ENCODE peak calls at places on chromosomes 3 and 15, in seven cellular contexts. V, B, X, W, L, J and K are unnamed samples.
A peak's percentile ranks its signal among the peaks of the same experiment; 100 is the strongest.

GRCh38 chr3:30604091-30604490 is 2.3 kb upstream of the TGFBR2 start:
- DNase-seq in X (no peak), W (peak; percentile 41), B (no peak), V (no peak), L (no peak), J (no peak), K (no peak)

GRCh38 chr3:96755519-96755918 is 58.9 kb upstream of the EPHA6 start:
- DNase-seq in W (no peak), B (no peak), V (no peak), L (no peak), X (no peak), J (no peak), K (no peak)

GRCh38 chr15:41341519-41341918 is 8.8 kb downstream of the NUSAP1 start:
- DNase-seq in J (no peak), W (peak; percentile 22), V (no peak), L (no peak), X (no peak), B (no peak), K (no peak)

GRCh38 chr15:92527197-92527596 is 128.4 kb downstream of the FAM174B start:
- DNase-seq in B (no peak), J (no peak), W (no peak), L (no peak), V (no peak), X (no peak), K (no peak)

GRCh38 chr15:51172190-51172589 is 77.5 kb upstream of the TNFAIP8L3 start:
- DNase-seq in X (no peak), J (no peak), W (peak; percentile 24), L (no peak), V (no peak), B (no peak), K (no peak)

GRCh38 chr3:146067048-146067447 is 93.9 kb downstream of the PLOD2 start:
- DNase-seq in V (no peak), L (no peak), J (peak; percentile 63), X (no peak), W (peak; percentile 90), B (peak; percentile 48), K (no peak)

GRCh38 chr3:183533410-183534132 is 21.9 kb downstream of the KLHL6 start:
- DNase-seq in J (peak; percentile 6), X (peak; percentile 49), W (no peak), B (peak; percentile 49), V (no peak), L (no peak), K (no peak)

GRCh38 chr15:69357773-69358765 is 56.1 kb upstream of the KIF23 start:
- DNase-seq in V (peak; percentile 37), J (peak; percentile 79), B (no peak), X (no peak), W (peak; percentile 47), L (peak; percentile 33), K (no peak)

GRCh38 chr3:119884161-119884557 is 102.3 kb downstream of the NR1I2 start:
- DNase-seq in L (no peak), X (no peak), V (no peak), B (no peak), J (no peak), W (no peak), K (no peak)

DNA sequence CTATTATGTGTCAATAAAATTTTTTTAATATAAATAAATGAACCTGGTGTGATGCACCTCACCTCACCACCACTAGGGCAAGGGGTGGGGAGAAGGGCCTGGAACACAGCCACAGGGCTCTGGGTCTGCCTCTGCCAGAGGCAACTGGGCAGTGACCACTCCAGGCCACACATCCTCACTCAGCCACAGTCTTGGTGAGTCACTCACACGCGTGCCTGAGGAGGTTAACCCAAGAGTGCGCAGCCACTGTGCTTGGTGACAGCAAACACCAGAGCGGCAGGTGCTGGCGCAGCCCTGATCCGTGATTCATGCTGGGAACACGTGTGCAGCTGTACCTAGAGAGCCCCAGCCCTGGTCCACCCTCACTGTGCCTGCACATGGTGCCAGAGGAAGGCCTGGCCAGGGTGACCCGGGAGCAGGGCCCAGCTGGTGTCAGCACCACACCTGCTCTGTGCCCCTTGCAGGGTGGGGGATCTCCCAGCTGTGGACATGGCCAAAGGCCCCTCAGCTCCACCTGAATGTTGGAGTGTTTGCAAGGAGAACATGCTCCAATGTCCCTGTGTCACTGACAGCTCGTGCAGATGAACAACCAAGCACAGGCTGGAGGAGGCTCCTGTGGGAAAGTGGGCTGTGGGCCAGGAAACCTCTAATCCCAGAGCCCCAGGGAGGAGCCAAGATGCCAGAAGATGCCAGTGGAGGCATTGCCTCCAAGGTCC is 2.1 kb downstream of the SLC41A3 start:
- DNase-seq in X (no peak), V (peak; percentile 18), B (peak; percentile 99), W (peak; percentile 43), J (peak; percentile 63), L (no peak), K (no peak)
- H4K8ac ChIP-seq in X (no peak overlapping the region), V (no peak overlapping the region), B (no peak overlapping the region), W (no peak overlapping the region), J (no peak overlapping the region), L (no peak overlapping the region), K (no peak overlapping the region)

DNA sequence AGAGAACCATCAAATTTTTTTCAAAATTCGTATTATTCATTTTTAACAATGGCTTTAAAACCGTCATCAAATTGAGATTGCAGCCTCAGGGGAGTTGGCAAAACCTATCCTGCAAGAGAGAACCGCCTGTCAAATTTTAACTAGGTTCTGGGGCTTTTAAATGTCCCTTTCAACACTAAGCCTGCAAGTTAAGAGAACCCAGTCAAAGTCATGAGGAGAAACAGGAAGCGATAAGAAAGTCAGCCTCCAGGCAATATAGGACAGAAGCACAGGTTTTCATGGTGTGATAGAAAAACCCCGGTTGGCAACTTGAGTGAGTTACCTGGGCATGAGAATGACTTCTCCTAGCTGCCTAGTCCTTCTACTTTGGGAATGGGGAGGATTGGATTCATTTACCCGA is 59.8 kb downstream of the CPNE4 start:
- DNase-seq in J (no peak), W (no peak), V (peak; percentile 38), X (no peak), L (no peak), B (no peak), K (no peak)
- H4K8ac ChIP-seq in J (no peak overlapping the region), W (no peak overlapping the region), V (no peak overlapping the region), X (no peak overlapping the region), L (no peak overlapping the region), B (no peak overlapping the region), K (no peak overlapping the region)

DNA sequence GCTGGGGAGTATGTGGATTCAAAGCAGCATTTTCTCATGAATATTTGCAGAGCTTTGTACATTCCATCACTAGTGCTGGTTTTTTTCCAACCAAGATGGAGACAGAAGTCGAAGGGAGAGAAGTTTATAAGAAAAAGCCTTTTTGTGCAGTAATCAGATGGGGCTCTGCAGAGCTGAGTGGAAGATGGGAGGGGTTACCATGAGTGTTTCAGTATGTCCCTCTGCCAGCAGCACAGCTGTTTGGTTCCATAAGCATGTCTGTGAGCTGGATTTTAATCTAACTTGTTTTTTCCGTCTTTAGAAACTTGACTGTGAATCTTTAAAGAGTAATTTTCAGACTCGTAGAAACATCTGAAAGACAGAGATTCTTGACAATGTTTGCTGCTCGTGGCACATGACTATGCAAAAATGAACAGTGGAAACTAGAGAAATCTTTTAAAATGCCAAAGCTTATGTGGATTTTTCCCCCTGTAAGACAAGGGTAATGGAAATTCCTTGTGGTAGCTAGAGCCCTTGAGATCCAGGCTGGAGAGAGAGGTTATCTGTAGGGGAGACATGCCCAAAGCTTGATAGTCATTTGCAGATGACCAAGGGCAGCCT is 20.3 kb downstream of the STARD9 start:
- DNase-seq in X (no peak), J (no peak), W (peak; percentile 63), V (no peak), B (no peak), L (no peak), K (no peak)
- H4K8ac ChIP-seq in X (no peak overlapping the region), J (no peak overlapping the region), W (no peak overlapping the region), V (no peak overlapping the region), B (no peak overlapping the region), L (no peak overlapping the region), K (no peak overlapping the region)

GRCh38 chr3:194757629-194758028 is 71.9 kb downstream of the FAM43A start:
- DNase-seq in X (no peak), L (no peak), B (no peak), W (no peak), V (no peak), J (no peak), K (no peak)
- H4K8ac ChIP-seq in X (no peak overlapping the region), L (no peak overlapping the region), B (no peak overlapping the region), W (no peak overlapping the region), V (no peak overlapping the region), J (no peak overlapping the region), K (no peak overlapping the region)

GRCh38 chr15:63573533-63573932 is 23.7 kb upstream of the FBXL22 start:
- DNase-seq in B (no peak), V (no peak), X (no peak), L (no peak), W (peak; percentile 57), J (no peak), K (no peak)

GRCh38 chr15:63572749-63573464 is 24.3 kb upstream of the FBXL22 start:
- DNase-seq in L (no peak), X (no peak), V (no peak), W (no peak), B (no peak), J (no peak), K (no peak)

GRCh38 chr15:63575312-63575711 is 21.9 kb upstream of the FBXL22 start:
- DNase-seq in X (no peak), W (no peak), B (no peak), J (no peak), L (no peak), V (no peak), K (no peak)

GRCh38 chr15:63582179-63582578 is 15.0 kb upstream of the FBXL22 start:
- DNase-seq in B (no peak), L (no peak), W (no peak), V (no peak), X (no peak), J (no peak), K (no peak)

DNA sequence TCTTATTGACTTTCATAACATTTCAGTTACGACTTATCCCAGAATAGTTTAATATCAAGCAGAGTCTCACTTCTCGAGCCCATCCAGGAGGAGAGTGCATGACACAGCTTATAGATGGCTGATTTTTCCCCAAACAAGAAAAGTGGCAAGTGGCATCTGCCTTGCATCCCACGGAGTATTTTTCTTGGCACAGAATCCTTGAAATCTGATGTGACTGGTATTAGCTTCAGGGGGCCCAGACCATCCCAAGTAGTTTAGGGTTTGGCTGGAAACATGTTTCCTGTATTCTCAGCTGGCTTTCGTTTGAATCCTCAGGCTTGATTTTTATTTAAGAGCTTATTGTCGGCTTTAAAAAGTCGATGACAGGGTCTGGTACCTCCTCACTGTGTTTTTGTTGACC is 20.7 kb upstream of the FBXL22 start:
- DNase-seq in J (no peak), V (no peak), X (no peak), L (no peak), W (no peak), B (no peak), K (no peak)
- H4K8ac ChIP-seq in J (no peak overlapping the region), V (no peak overlapping the region), X (no peak overlapping the region), L (no peak overlapping the region), W (no peak overlapping the region), B (no peak overlapping the region), K (no peak overlapping the region)

GRCh38 chr3:10532939-10533730 is 27.7 kb upstream of the ATP2B2 start:
- DNase-seq in X (peak; percentile 12), V (no peak), W (no peak), J (no peak), L (no peak), B (no peak), K (no peak)
- H4K8ac ChIP-seq in X (no peak overlapping the region), V (no peak overlapping the region), W (no peak overlapping the region), J (no peak overlapping the region), L (no peak overlapping the region), B (no peak overlapping the region), K (peak overlapping the region; percentile 28)